ENCODE peak calls at places on chromosomes 11 and 22, in five cellular contexts. S, V, P, E and J are unnamed samples.

GRCh38 chr11:645536-645935 is 8.5 kb downstream of the DRD4 start:
- DNase-seq in S (no peak), V (no peak), P (no peak), E (no peak), J (no peak)

GRCh38 chr22:48717883-48718817 is 1109.5 kb downstream of the BRD1 start:
- DNase-seq in S (no peak), V (peak; percentile 73), P (no peak), E (no peak), J (no peak)

GRCh38 chr11:33530824-33531223 is 169.8 kb downstream of the C11orf91 start:
- DNase-seq in S (peak; percentile 40), V (no peak), P (no peak), E (no peak), J (no peak)

GRCh38 chr11:69704508-69705245 is 855 bp upstream of the FGF19 start:
- DNase-seq in S (peak; percentile 8), V (peak; percentile 34), P (peak; percentile 80), E (peak; percentile 30), J (no peak)

GRCh38 chr22:23922921-23923320 is 28.7 kb downstream of the MIF start:
- DNase-seq in S (no peak), V (no peak), P (no peak), E (no peak), J (no peak)

GRCh38 chr11:41786087-41786486 is 326.6 kb upstream of the LRRC4C start:
- DNase-seq in S (peak; percentile 40), V (no peak), P (no peak), E (no peak), J (no peak)

GRCh38 chr22:50169181-50169759 is 1.3 kb upstream of the PANX2 start:
- DNase-seq in S (no peak), V (no peak), P (peak; percentile 33), E (no peak), J (no peak)

GRCh38 chr22:38017272-38017920 is 33.0 kb upstream of the SOX10 start:
- DNase-seq in S (peak; percentile 66), V (peak; percentile 17), P (no peak), E (peak; percentile 72), J (no peak)

GRCh38 chr11:115961168-115962003 is 457.2 kb upstream of the CADM1 start:
- DNase-seq in S (no peak), V (no peak), P (no peak), E (no peak), J (no peak)

GRCh38 chr11:122711831-122712378 is 56.4 kb downstream of the UBASH3B start:
- DNase-seq in S (peak; percentile 60), V (no peak), P (no peak), E (no peak), J (no peak)
- TF ChIP-seq CTCF in S (peak; percentile 21), V (no peak), P (no peak), E (no peak), J (peak; percentile 18)

DNA sequence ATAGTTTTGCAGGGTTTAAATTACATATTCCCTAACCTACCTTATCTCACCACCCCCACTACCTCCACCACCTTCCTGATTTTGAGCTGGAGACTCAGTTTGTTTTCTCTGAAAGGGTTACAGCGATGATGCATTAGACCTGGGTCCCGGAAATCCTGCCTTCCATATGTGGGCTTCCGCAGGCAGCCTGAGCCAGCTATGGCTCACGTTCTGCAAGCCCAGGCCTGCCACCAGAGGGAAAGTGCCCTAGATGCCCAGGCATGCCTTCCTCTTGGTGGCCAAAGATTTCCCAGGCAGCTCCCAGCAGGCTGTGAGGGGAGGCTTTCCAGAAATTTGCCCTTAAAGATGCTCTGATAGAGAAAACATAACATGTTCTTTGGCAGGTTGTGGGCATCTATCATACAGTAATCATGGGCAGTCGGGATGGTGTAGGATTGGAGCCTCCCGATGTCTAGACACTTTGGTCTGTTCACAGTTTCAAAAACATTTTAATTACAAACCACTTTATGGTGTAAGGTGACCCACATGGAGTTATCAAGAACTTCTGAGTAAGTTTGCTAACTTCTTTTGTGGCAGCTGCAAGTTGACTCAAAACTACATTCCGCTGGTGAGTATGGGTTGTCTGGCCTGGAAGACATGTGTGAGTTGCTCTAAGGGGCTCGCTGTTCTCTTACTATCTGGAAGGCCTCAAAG is 79.3 kb downstream of the MICAL2 start:
- DNase-seq in S (no peak), V (peak; percentile 42), P (no peak), E (no peak), J (no peak)
- TF ChIP-seq CTCF in S (no peak), V (no peak), P (no peak), E (no peak), J (no peak)

GRCh38 chr11:134578807-134579708 is 167.0 kb upstream of the B3GAT1 start:
- DNase-seq in S (no peak), V (peak; percentile 11), P (no peak), E (peak; percentile 22), J (peak; percentile 17)
- TF ChIP-seq CTCF in S (no peak), V (no peak), P (no peak), E (no peak), J (peak; percentile 25)

DNA sequence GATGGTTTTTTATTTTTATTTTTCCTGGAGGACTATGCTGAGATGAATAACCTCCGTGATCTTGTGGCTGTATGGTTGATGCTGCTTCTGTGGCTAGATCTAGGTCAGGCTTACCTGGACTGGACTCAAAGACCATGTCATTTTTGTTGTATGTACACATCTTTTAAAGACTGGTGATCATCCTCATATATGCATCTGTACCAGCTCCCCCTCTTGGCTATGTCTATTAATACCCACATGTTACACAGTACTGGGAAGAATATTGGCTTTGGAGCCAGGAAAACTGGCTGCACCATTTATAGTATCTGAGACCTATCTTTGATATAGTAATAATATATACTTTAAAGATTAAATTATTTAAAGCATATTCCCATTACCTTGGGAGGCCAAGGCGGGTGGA is 18.4 kb upstream of the PITPNB start:
- DNase-seq in S (no peak), V (no peak), P (no peak), E (no peak), J (no peak)
- TF ChIP-seq CTCF in S (peak; percentile 20), V (no peak), P (no peak), E (no peak), J (no peak)

GRCh38 chr22:26550498-26551033 is 38.3 kb upstream of the TFIP11 start:
- DNase-seq in S (peak; percentile 64), V (no peak), P (no peak), E (no peak), J (no peak)
- TF ChIP-seq CTCF in S (no peak), V (no peak), P (no peak), E (no peak), J (no peak)